ENCODE peak calls at places on chromosomes 4 and X, in eight cellular contexts. R is cardiac muscle cell, S is sigmoid colon, P is esophagus squamous epithelium, Z is lower leg skin, U is endodermal cell, E is astrocyte of the spinal cord, C is ascending aorta. H is an unnamed sample.

GRCh38 chrX:107628662-107629532 is 587 bp downstream of the PRPS1 start:
- DNase-seq in R (peak), S (no peak), P (no peak), Z (peak), U (peak), E (peak), C (peak), H (peak)

GRCh38 chr4:74366367-74366891 is 1.5 kb downstream of the EREG start:
- DNase-seq in R (peak), S (no peak), P (no peak), Z (no peak), U (no peak), E (no peak), C (no peak), H (no peak)

GRCh38 chr4:66653937-66654336 is 891.4 kb downstream of the CENPC start:
- DNase-seq in R (no peak), S (no peak), P (no peak), Z (no peak), U (no peak), E (no peak), C (no peak), H (no peak)

GRCh38 chr4:35900608-35901243 is 343.6 kb downstream of the ARAP2 start:
- DNase-seq in R (no peak), S (no peak), P (no peak), Z (no peak), U (no peak), E (no peak), C (no peak), H (no peak)

GRCh38 chr4:67638157-67638556 is 62.8 kb downstream of the UBA6 start:
- DNase-seq in R (no peak), S (no peak), P (no peak), Z (no peak), U (peak), E (no peak), C (no peak), H (no peak)

GRCh38 chr4:172514801-172515200 is 653.8 kb upstream of the GALNT7 start:
- DNase-seq in R (no peak), S (no peak), P (no peak), Z (no peak), U (no peak), E (peak), C (no peak), H (no peak)

GRCh38 chr4:8600686-8601085 is 8.1 kb downstream of the CPZ start:
- DNase-seq in R (no peak), S (no peak), P (no peak), Z (no peak), U (no peak), E (no peak), C (no peak), H (no peak)

GRCh38 chr4:25821267-25821666 is 41.5 kb downstream of the SEL1L3 start:
- DNase-seq in R (no peak), S (no peak), P (no peak), Z (peak), U (no peak), E (no peak), C (no peak), H (no peak)

GRCh38 chr4:75248770-75249467 is 265.3 kb downstream of the RCHY1 start:
- DNase-seq in R (peak), S (no peak), P (no peak), Z (no peak), U (no peak), E (no peak), C (no peak), H (no peak)

GRCh38 chr4:48787031-48787430 is 7.0 kb upstream of the FRYL start:
- DNase-seq in R (no peak), S (no peak), P (no peak), Z (no peak), U (no peak), E (no peak), C (no peak), H (no peak)

GRCh38 chr4:75514949-75515612 is 808 bp downstream of the THAP6 start:
- DNase-seq in R (no peak), S (no peak), P (no peak), Z (no peak), U (no peak), E (no peak), C (no peak), H (no peak)

GRCh38 chr4:186029731-186030421 is 39.1 kb upstream of the TLR3 start:
- DNase-seq in R (peak), S (peak), P (no peak), Z (peak), U (peak), E (peak), C (peak), H (peak)

GRCh38 chr4:83083925-83084475 is 30.5 kb downstream of the PLAC8 start:
- DNase-seq in R (peak), S (no peak), P (no peak), Z (no peak), U (peak), E (no peak), C (no peak), H (no peak)

GRCh38 chr4:147530723-147531122 is 49.8 kb downstream of the EDNRA start:
- DNase-seq in R (no peak), S (no peak), P (no peak), Z (no peak), U (no peak), E (peak), C (no peak), H (no peak)

GRCh38 chr4:139814285-139815015 is 148.8 kb downstream of the MGST2 start:
- DNase-seq in R (peak), S (no peak), P (no peak), Z (peak), U (no peak), E (no peak), C (no peak), H (no peak)

GRCh38 chrX:52577464-52578173 is 60.8 kb upstream of the XAGE1B start:
- DNase-seq in R (no peak), S (no peak), P (no peak), Z (no peak), U (no peak), E (no peak), C (no peak), H (no peak)

GRCh38 chr4:39466747-39467146 is 7.9 kb downstream of the LIAS start:
- DNase-seq in R (no peak), S (no peak), P (no peak), Z (no peak), U (no peak), E (peak), C (no peak), H (no peak)

GRCh38 chr4:86247906-86248305 is 111.9 kb downstream of the MAPK10 start:
- DNase-seq in R (no peak), S (no peak), P (no peak), Z (no peak), U (no peak), E (no peak), C (no peak), H (no peak)

GRCh38 chr4:7630559-7631287 is 196.0 kb upstream of the PSAPL1 start:
- DNase-seq in R (peak), S (no peak), P (no peak), Z (no peak), U (no peak), E (peak), C (no peak), H (peak)

GRCh38 chr4:173370130-173370476 is 651 bp upstream of the SAP30 start:
- DNase-seq in R (no peak), S (peak), P (peak), Z (peak), U (no peak), E (no peak), C (peak), H (peak)

GRCh38 chrX:10072786-10073568 is 83.8 kb upstream of the CLCN4 start:
- DNase-seq in R (no peak), S (no peak), P (no peak), Z (no peak), U (no peak), E (no peak), C (no peak), H (no peak)

GRCh38 chr4:141133146-141134006 is at the start of gene RNF150:
- DNase-seq in R (peak), S (peak), P (peak), Z (peak), U (peak), E (peak), C (peak), H (peak)

GRCh38 chr4:149158852-149159251 is 656.8 kb downstream of the IQCM start:
- DNase-seq in R (no peak), S (no peak), P (no peak), Z (no peak), U (no peak), E (no peak), C (no peak), H (no peak)

GRCh38 chr4:7823416-7823824 is 116.2 kb downstream of the AFAP1 start:
- DNase-seq in R (peak), S (peak), P (no peak), Z (peak), U (no peak), E (no peak), C (peak), H (peak)

GRCh38 chr4:168440442-168441264 is 39.6 kb downstream of the DDX60L start:
- DNase-seq in R (peak), S (no peak), P (no peak), Z (no peak), U (no peak), E (peak), C (no peak), H (no peak)

GRCh38 chr4:167234388-167234881 is at the start of gene SPOCK3:
- DNase-seq in R (peak), S (no peak), P (no peak), Z (no peak), U (peak), E (peak), C (peak), H (peak)

GRCh38 chrX:67524950-67525691 is 18.7 kb upstream of the AR start:
- DNase-seq in R (no peak), S (no peak), P (no peak), Z (no peak), U (no peak), E (no peak), C (no peak), H (no peak)

GRCh38 chr4:112145820-112146813 is 863 bp downstream of the FAM241A start:
- DNase-seq in R (peak), S (peak), P (no peak), Z (peak), U (peak), E (peak), C (peak), H (peak)
- TF ChIP-seq CTCF in R (no peak), S (no peak), P (no peak), Z (no peak), U (peak), E (peak), C (peak), H (peak)

GRCh38 chr4:101357751-101358150 is 10.4 kb upstream of the PPP3CA start:
- DNase-seq in R (peak), S (no peak), P (no peak), Z (no peak), U (no peak), E (no peak), C (no peak), H (no peak)

GRCh38 chr4:101356928-101357327 is 9.6 kb upstream of the PPP3CA start:
- DNase-seq in R (peak), S (no peak), P (no peak), Z (no peak), U (no peak), E (peak), C (no peak), H (no peak)

GRCh38 chr4:101355246-101355645 is 7.9 kb upstream of the PPP3CA start:
- DNase-seq in R (no peak), S (no peak), P (no peak), Z (no peak), U (no peak), E (no peak), C (no peak), H (no peak)

GRCh38 chr4:101355767-101356702 is 8.7 kb upstream of the PPP3CA start:
- DNase-seq in R (peak), S (no peak), P (no peak), Z (no peak), U (no peak), E (peak), C (no peak), H (no peak)
- H3K4me3 ChIP-seq in R (no peak), S (no peak), P (no peak), Z (no peak), U (no peak), E (no peak), C (no peak), H (no peak)

DNA sequence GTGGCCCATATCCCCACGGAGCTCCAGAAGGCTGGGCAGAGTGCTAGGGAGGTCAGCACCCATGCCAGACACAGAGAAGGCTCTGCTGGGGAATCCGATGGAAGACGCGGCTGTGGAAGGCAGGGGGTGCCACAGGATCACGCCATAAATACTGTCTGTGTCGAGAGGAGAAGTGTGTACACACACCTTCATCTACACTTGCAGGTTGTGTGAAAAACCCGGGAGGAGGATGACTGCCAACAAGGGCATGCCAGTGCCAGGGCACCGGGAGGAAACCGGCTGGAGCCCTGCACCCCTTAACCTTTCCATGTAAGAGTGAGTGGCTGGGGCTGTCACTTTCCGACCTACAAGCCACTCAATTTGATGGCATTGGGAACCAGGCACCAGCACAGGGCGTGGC is 31.2 kb downstream of the LETM1 start:
- DNase-seq in R (no peak), S (no peak), P (no peak), Z (no peak), U (no peak), E (no peak), C (no peak), H (no peak)
- TF ChIP-seq CTCF in R (no peak), S (no peak), P (no peak), Z (no peak), U (no peak), E (no peak), C (no peak), H (no peak)

DNA sequence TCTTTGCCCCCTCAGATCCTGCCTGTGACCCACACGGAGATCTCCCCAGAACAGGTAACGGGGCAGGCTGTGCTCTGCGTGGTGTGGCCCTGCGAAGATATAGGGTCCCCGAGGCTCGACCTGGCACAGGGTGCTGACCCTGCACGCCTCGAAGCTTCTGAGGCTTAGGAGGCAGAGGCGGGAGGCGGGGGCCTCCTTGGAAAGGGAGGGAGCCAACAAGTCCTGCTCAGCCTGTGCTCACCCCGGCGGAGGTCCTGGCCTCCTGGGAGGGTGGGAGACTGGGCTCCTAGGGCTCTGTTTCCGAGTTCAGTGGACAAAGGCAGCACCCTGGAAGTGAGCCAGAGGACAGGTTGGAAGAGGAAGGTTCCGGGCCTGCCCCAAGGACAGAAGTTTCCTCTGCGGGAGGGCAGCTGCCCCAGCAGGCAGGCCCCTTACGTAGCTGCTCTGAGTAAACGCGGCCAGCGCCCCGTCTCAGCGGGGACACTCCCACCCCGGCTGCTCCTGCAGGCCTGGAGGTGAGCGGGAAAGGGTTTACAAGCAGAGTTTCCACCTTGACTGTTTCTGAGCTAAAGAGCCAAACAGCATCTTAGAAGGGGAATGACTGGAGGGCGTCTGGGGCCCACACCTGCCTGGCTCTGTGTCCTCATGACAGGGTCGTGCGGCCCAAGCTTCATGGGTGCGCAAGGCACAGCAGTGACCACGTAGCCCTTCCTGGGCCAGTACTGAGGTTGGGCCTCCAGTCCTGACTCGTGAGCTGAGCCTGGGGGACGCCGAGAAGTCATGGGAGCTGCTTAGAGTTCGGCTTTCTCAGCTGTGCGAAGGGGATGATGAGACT is 16.1 kb downstream of the TMEM175 start:
- DNase-seq in R (no peak), S (peak), P (no peak), Z (peak), U (peak), E (no peak), C (no peak), H (no peak)
- H3K4me3 ChIP-seq in R (no peak), S (no peak), P (no peak), Z (no peak), U (no peak), E (no peak), C (no peak), H (no peak)

GRCh38 chr4:150799207-150799606 is 215.9 kb downstream of the LRBA start:
- DNase-seq in R (no peak), S (no peak), P (no peak), Z (no peak), U (no peak), E (no peak), C (no peak), H (no peak)
- TF ChIP-seq CTCF in R (peak), S (no peak), P (no peak), Z (no peak), U (peak), E (peak), C (no peak), H (no peak)

GRCh38 chrX:133869270-133869669 is 116.1 kb downstream of the GPC3 start:
- DNase-seq in R (no peak), S (no peak), P (no peak), Z (no peak), U (no peak), E (no peak), C (no peak), H (no peak)

GRCh38 chrX:133868250-133868649 is 117.1 kb downstream of the GPC3 start:
- DNase-seq in R (no peak), S (no peak), P (no peak), Z (no peak), U (no peak), E (no peak), C (no peak), H (no peak)

GRCh38 chrX:133868687-133869086 is 116.7 kb downstream of the GPC3 start:
- DNase-seq in R (peak), S (no peak), P (no peak), Z (no peak), U (no peak), E (no peak), C (no peak), H (no peak)

DNA sequence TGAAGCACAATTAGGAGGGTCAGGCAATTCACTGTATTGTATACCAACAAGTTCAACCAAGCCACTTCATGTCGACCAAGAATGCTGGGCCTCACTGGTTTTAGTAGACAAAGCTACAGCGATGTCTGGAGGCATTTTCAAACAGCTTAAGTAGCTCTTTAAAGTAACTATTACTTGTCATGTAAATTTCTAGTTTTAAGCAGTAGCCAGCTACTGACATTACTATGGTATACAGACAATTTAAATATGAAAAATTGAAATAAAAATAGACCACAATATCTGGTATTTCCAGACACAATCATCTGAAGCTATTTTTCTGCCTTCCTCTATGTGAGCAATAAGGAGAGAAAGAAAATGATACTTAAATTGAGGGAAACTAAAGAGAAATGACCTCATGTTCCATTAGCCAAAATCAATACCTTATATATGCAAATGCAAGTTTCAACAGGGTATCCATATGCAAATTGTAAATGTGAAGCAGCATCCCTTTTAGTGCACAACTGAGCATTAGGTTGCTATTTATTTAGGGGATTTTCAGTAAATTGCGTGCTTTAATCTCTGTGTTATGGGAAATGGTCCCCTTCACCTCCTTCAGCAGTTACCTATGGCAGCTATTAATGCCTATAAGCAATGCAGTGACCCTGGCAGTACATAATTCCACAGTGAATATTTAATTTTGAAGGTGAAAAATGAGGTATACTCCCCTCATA is 119.5 kb downstream of the GPC3 start:
- DNase-seq in R (no peak), S (no peak), P (no peak), Z (no peak), U (no peak), E (no peak), C (no peak), H (no peak)
- H3K4me3 ChIP-seq in R (no peak), S (no peak), P (no peak), Z (no peak), U (no peak), E (no peak), C (no peak), H (no peak)